ENCODE peak calls at places on chromosome 20, in five cellular contexts. V is cardiac muscle cell, T is A673, N is islet precursor cell, D is Ammon's horn. S is an unnamed sample.

GRCh38 chr20:32252189-32252588 is 25.3 kb upstream of the KIF3B start:
- DNase-seq in V (no peak), T (no peak), N (no peak), D (no peak), S (no peak)

GRCh38 chr20:18138266-18138582 is 561 bp downstream of the KAT14 start:
- DNase-seq in V (no peak), T (no peak), N (no peak), D (no peak), S (no peak)

GRCh38 chr20:44966030-44966961 is at the start of gene STK4:
- DNase-seq in V (peak), T (peak), N (peak), D (peak), S (peak)

GRCh38 chr20:5353624-5354496 is 37.1 kb upstream of the PROKR2 start:
- DNase-seq in V (no peak), T (peak), N (no peak), D (no peak), S (no peak)

GRCh38 chr20:18388860-18389259 is 78.0 kb downstream of the DZANK1 start:
- DNase-seq in V (no peak), T (no peak), N (no peak), D (no peak), S (no peak)

GRCh38 chr20:11891081-11891826 is 26.4 kb upstream of the BTBD3 start:
- DNase-seq in V (peak), T (peak), N (no peak), D (peak), S (peak)

GRCh38 chr20:12458241-12458640 is 540.5 kb downstream of the BTBD3 start:
- DNase-seq in V (no peak), T (no peak), N (no peak), D (no peak), S (no peak)

GRCh38 chr20:6673071-6673470 is 94.4 kb upstream of the BMP2 start:
- DNase-seq in V (no peak), T (no peak), N (no peak), D (no peak), S (no peak)

GRCh38 chr20:33444797-33445560 is 1.4 kb upstream of the SNTA1 start:
- DNase-seq in V (peak), T (no peak), N (no peak), D (no peak), S (no peak)

GRCh38 chr20:62367136-62367482 is at the start of gene LAMA5:
- DNase-seq in V (peak), T (no peak), N (peak), D (no peak), S (peak)

GRCh38 chr20:2799688-2800589 is 488 bp downstream of the CPXM1 start:
- DNase-seq in V (peak), T (peak), N (peak), D (no peak), S (peak)

S was measured in nephron progenitor cell.